ENCODE peak calls at places on chromosomes 5 and 9, in seven cellular contexts. L, U, F, I, T, W and S are unnamed samples. For H3K27me3 and H3K4me1, the result is how much of the 10 kb centered on the place peaks cover.

GRCh38 chr5:23655674-23656073 is 148.3 kb downstream of the PRDM9 start:
- DNase-seq in L (no peak), U (no peak), F (no peak), I (no peak), T (no peak), W (no peak), S (no peak)

GRCh38 chr5:170573119-170573518 is 69.3 kb downstream of the KCNIP1 start:
- DNase-seq in L (no peak), U (no peak), F (no peak), I (no peak), T (no peak), W (no peak), S (no peak)

GRCh38 chr9:137387891-137388560 is 34.9 kb downstream of the EXD3 start:
- DNase-seq in L (no peak), U (no peak), F (no peak), I (no peak), T (no peak), W (peak), S (peak)

GRCh38 chr5:110896901-110897300 is 158.1 kb downstream of the SLC25A46 start:
- DNase-seq in L (no peak), U (no peak), F (no peak), I (peak), T (no peak), W (no peak), S (no peak)

GRCh38 chr5:122219767-122220166 is 90.4 kb downstream of the ZNF474 start:
- DNase-seq in L (no peak), U (no peak), F (no peak), I (no peak), T (no peak), W (no peak), S (no peak)

GRCh38 chr5:105740242-105740641 is 1930.5 kb downstream of the EFNA5 start:
- DNase-seq in L (no peak), U (no peak), F (no peak), I (no peak), T (no peak), W (no peak), S (no peak)

GRCh38 chr9:135329571-135330306 is 149.8 kb upstream of the PPP1R26 start:
- DNase-seq in L (no peak), U (no peak), F (no peak), I (no peak), T (no peak), W (no peak), S (peak)

GRCh38 chr5:100546041-100546440 is 10.9 kb downstream of the FAM174A start:
- DNase-seq in L (no peak), U (no peak), F (no peak), I (no peak), T (no peak), W (no peak), S (no peak)

GRCh38 chr5:122182491-122182921 is 53.2 kb downstream of the ZNF474 start:
- DNase-seq in L (no peak), U (peak), F (peak), I (peak), T (no peak), W (no peak), S (no peak)

GRCh38 chr5:173643964-173644363 is 27.5 kb upstream of the BOD1 start:
- DNase-seq in L (no peak), U (no peak), F (no peak), I (no peak), T (peak), W (no peak), S (no peak)

GRCh38 chr5:145824040-145824439 is 11.1 kb downstream of the PRELID2 start:
- DNase-seq in L (no peak), U (no peak), F (no peak), I (no peak), T (no peak), W (no peak), S (no peak)

GRCh38 chr9:88835038-88835466 is 156.2 kb upstream of the S1PR3 start:
- DNase-seq in L (no peak), U (no peak), F (no peak), I (peak), T (no peak), W (no peak), S (peak)

GRCh38 chr5:91359957-91360609 is 23.0 kb downstream of the ARRDC3 start:
- DNase-seq in L (no peak), U (no peak), F (no peak), I (peak), T (no peak), W (no peak), S (no peak)

GRCh38 chr5:850511-851006 is at the start of gene ZDHHC11:
- DNase-seq in L (peak), U (peak), F (no peak), I (no peak), T (peak), W (peak), S (peak)

GRCh38 chr9:81538929-81539716 is 150.2 kb downstream of the TLE1 start:
- DNase-seq in L (no peak), U (no peak), F (no peak), I (no peak), T (no peak), W (no peak), S (no peak)

GRCh38 chr9:35112257-35113020 is 3.2 kb downstream of the ATOSB start:
- DNase-seq in L (no peak), U (peak), F (peak), I (peak), T (no peak), W (no peak), S (peak)

GRCh38 chr9:35108946-35109575 is 6.1 kb upstream of the STOML2 start:
- DNase-seq in L (no peak), U (no peak), F (no peak), I (no peak), T (no peak), W (no peak), S (no peak)

GRCh38 chr9:35108461-35108860 is 5.5 kb upstream of the STOML2 start:
- DNase-seq in L (no peak), U (no peak), F (no peak), I (no peak), T (no peak), W (no peak), S (no peak)

GRCh38 chr9:35111006-35111933 is 4.4 kb downstream of the ATOSB start:
- DNase-seq in L (peak), U (peak), F (peak), I (peak), T (peak), W (peak), S (peak)

DNA sequence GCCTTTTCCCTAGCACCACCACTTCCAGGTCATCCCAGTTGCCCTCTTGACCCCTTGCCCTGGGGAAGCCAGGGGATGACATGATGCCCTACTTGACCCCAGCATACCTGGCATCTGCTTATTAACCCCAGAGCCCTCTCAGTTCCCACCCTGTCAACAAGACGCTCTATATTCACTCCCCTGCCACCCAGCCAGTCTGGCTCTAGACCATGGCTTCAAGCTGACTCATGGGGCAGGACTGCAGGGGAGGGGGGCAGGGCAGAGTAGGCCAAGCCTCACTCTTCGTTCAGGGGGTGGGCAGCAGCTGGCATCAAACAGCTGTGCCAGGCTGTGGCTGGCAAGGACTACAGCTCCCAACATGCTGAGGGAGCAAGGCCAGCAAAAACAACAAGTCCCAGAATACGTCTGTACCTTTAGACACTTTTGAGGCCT is 5.3 kb downstream of the ATOSB start:
- DNase-seq in L (no peak), U (peak), F (peak), I (peak), T (peak), W (no peak), S (peak)
- H3K27ac ChIP-seq in L (peak), U (peak), F (peak), I (peak), T (peak), W (no peak), S (peak)

GRCh38 chr9:37432020-37432419 is 9.5 kb downstream of the GRHPR start:
- DNase-seq in L (no peak), U (no peak), F (no peak), I (no peak), T (no peak), W (no peak), S (no peak)
- H3K27me3 ChIP-seq in L (under half), U (under half), F (under half), I (under half), T (under half), W (under half), S (under half)

DNA sequence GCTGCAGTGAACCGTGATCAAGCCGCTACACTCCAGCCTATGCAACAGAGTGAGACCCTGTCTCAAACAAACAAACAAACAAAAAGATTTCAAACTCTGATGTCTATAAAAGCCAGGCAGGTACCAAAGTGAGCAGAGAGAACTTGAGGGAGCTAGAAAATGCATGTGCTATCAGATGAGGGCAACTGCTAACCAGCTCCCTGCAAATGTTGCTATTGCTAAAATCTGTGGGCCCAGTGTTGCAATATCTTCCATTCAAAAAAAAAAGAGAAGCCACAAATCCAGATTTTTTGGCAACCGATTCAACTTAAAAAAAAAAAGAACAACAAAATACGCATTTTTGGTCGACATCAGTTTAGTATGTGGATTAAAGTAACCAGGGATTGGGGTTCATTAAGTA is 5.5 kb downstream of the UBE2D2 start:
- DNase-seq in L (no peak), U (no peak), F (no peak), I (peak), T (no peak), W (no peak), S (no peak)
- H3K4me1 ChIP-seq in L (half or more), U (half or more), F (under half), I (under half), T (under half), W (under half), S (under half)

GRCh38 chr5:157602505-157602904 is 26.9 kb upstream of the ADAM19 start:
- DNase-seq in L (no peak), U (no peak), F (no peak), I (peak), T (no peak), W (no peak), S (no peak)
- H3K27ac ChIP-seq in L (no peak), U (no peak), F (no peak), I (peak), T (no peak), W (no peak), S (no peak)

GRCh38 chr5:67494186-67494842 is 297.7 kb upstream of the CD180 start:
- DNase-seq in L (no peak), U (peak), F (no peak), I (peak), T (no peak), W (no peak), S (peak)

GRCh38 chr5:67487862-67488261 is 291.3 kb upstream of the CD180 start:
- DNase-seq in L (no peak), U (no peak), F (no peak), I (no peak), T (no peak), W (no peak), S (no peak)

GRCh38 chr5:67493676-67494075 is 297.1 kb upstream of the CD180 start:
- DNase-seq in L (no peak), U (peak), F (no peak), I (peak), T (no peak), W (peak), S (peak)

GRCh38 chr5:67495072-67495471 is 298.5 kb upstream of the CD180 start:
- DNase-seq in L (no peak), U (no peak), F (no peak), I (peak), T (no peak), W (no peak), S (no peak)

GRCh38 chr5:67490543-67491321 is 294.1 kb upstream of the CD180 start:
- DNase-seq in L (peak), U (no peak), F (no peak), I (no peak), T (no peak), W (no peak), S (no peak)
- H3K27me3 ChIP-seq in L (under half), U (under half), F (under half), I (under half), T (under half), W (under half), S (under half)

DNA sequence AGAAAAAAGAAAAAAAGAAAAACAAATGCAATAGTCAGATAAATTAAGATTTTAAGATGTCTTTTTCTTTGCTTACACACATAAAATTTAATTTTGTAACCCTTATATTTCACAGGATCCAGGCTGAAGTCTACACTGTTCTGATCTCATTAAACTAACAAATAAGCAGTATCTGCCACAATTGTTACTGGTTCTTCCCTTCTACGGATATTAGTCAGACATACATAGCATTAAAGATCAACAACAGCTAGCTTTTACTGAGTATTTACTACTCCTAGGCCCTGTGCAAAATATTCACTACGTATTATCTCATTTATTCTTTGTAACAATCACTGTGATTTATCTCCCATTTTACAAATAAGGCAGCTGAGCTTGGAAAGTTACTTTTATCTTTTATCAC is 34.9 kb downstream of the GNAQ start:
- DNase-seq in L (no peak), U (no peak), F (no peak), I (no peak), T (no peak), W (no peak), S (no peak)
- H3K4me1 ChIP-seq in L (under half), U (under half), F (under half), I (under half), T (under half), W (under half), S (under half)

GRCh38 chr5:10726179-10726912 is 34.7 kb downstream of the DAP start:
- DNase-seq in L (no peak), U (no peak), F (no peak), I (no peak), T (no peak), W (no peak), S (peak)

GRCh38 chr5:10724799-10725507 is 36.1 kb downstream of the DAP start:
- DNase-seq in L (no peak), U (peak), F (no peak), I (peak), T (peak), W (no peak), S (peak)

GRCh38 chr5:10725636-10726035 is 35.4 kb downstream of the DAP start:
- DNase-seq in L (no peak), U (no peak), F (no peak), I (no peak), T (no peak), W (no peak), S (no peak)

GRCh38 chr5:10726913-10727517 is 34.0 kb downstream of the DAP start:
- DNase-seq in L (no peak), U (no peak), F (no peak), I (no peak), T (no peak), W (no peak), S (no peak)

GRCh38 chr5:10723519-10723918 is 37.5 kb downstream of the DAP start:
- DNase-seq in L (no peak), U (no peak), F (no peak), I (no peak), T (no peak), W (no peak), S (no peak)
- H3K27ac ChIP-seq in L (no peak), U (no peak), F (peak), I (no peak), T (peak), W (no peak), S (no peak)

DNA sequence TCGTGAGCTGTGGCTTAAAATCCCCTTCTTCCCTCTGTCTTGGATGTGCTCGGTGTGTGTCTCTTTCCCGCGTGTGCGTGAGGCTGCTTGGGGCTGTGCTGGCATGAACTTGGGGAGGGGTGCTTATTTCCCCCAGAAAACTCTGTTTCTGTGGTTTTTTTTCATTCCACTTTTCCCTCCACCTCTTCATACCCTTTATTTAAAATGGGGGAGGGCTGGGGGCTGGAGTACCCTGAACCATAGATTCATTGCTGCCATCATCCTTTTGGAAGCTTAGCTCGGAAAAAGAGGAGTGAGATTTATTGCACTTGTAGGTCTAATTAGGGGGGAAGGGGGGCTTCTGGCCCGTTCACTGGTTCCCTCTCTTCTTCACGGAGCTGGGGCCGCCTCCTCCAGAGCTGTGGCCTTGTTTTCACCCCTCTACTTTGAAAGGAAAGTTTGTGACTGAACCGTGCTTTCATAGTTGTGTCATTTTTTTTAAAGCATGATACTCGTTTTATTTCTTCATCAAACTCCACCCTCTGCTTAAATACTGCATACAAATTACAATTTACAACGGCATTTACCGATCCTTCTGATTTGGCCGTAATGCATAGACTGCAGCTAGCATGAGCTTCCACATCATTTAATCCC is 2.8 kb downstream of the NR2F1 start:
- DNase-seq in L (no peak), U (no peak), F (no peak), I (peak), T (no peak), W (no peak), S (no peak)
- H3K27me3 ChIP-seq in L (half or more), U (half or more), F (under half), I (under half), T (under half), W (under half), S (under half)